ENCODE peak calls at places on chromosomes 12 and 14, in six cellular contexts. M, D, F, P, S and W are unnamed samples.

GRCh38 chr12:90741611-90742010 is 213.4 kb downstream of the CCER1 start:
- DNase-seq in S (no peak), D (no peak), F (no peak), P (no peak), M (no peak), W (no peak)

GRCh38 chr12:107109726-107110518 is 16.6 kb upstream of the CRY1 start:
- DNase-seq in M (no peak), P (no peak), D (no peak), S (no peak), F (no peak), W (no peak)

GRCh38 chr12:56321027-56321426 is 5.2 kb upstream of the CNPY2 start:
- DNase-seq in P (no peak), F (no peak), D (no peak), M (no peak), S (peak), W (peak)

GRCh38 chr12:54463034-54463433 is 10.4 kb downstream of the GTSF1 start:
- DNase-seq in P (peak), S (peak), M (no peak), D (peak), F (peak), W (peak)

GRCh38 chr14:91237219-91237618 is 7.3 kb downstream of the GPR68 start:
- DNase-seq in P (peak), F (no peak), D (no peak), M (no peak), S (no peak), W (no peak)

GRCh38 chr12:125111403-125111802 is 46.2 kb downstream of the AACS start:
- DNase-seq in M (no peak), F (no peak), S (no peak), P (no peak), D (no peak), W (no peak)

GRCh38 chr12:70660620-70661219 is 23.5 kb upstream of the PTPRB start:
- DNase-seq in P (peak), S (no peak), M (no peak), F (no peak), D (peak), W (peak)

GRCh38 chr12:108633534-108634224 is at the start of gene SELPLG:
- DNase-seq in D (peak), F (peak), M (peak), P (no peak), S (peak), W (no peak)

GRCh38 chr12:27794818-27795584 is 15.0 kb upstream of the MANSC4 start:
- DNase-seq in D (no peak), F (no peak), S (no peak), P (no peak), M (no peak), W (no peak)

GRCh38 chr12:89470741-89471504 is 53.7 kb downstream of the GALNT4 start:
- DNase-seq in D (no peak), S (no peak), M (no peak), P (no peak), F (no peak), W (peak)

GRCh38 chr12:56261503-56262230 is 3.5 kb upstream of the ANKRD52 start:
- DNase-seq in D (no peak), F (no peak), M (no peak), S (no peak), P (peak), W (peak)

GRCh38 chr12:53476769-53477209 is 22.5 kb downstream of the MAP3K12 start:
- DNase-seq in P (no peak), S (no peak), D (no peak), M (no peak), F (no peak), W (no peak)

GRCh38 chr14:54593860-54594259 is 26.9 kb downstream of the SAMD4A start:
- DNase-seq in M (no peak), S (no peak), D (no peak), F (no peak), P (no peak), W (peak)

GRCh38 chr12:127822743-127823433 is 444.1 kb upstream of the TMEM132C start:
- DNase-seq in M (no peak), P (no peak), D (peak), S (no peak), F (no peak), W (no peak)

GRCh38 chr12:132619301-132620112 is 931 bp downstream of the P2RX2 start:
- DNase-seq in D (no peak), M (no peak), F (no peak), S (no peak), P (no peak), W (no peak)